ENCODE peak calls at places on chromosomes 16 and 17, in ten cellular contexts. F is left ventricle myocardium inferior, I is right atrium auricular region, Q is heart left ventricle, D is K562, A is AG04449, B is heart right ventricle, T is Peyer's patch, W is activated B cell treated with CpG ODN at 0.5 μM for 24 hours, R is Calu3. P is an unnamed sample.

GRCh38 chr16:27595461-27595860 is 45.5 kb downstream of the KATNIP start:
- DNase-seq in F (no peak), I (no peak), Q (no peak), D (no peak), A (no peak), B (no peak), T (no peak), W (no peak), R (no peak), P (no peak)

GRCh38 chr16:65489531-65490023 is 367.7 kb upstream of the CDH11 start:
- DNase-seq in F (no peak), I (no peak), Q (no peak), D (no peak), A (no peak), B (no peak), T (no peak), W (no peak), R (no peak), P (no peak)

GRCh38 chr16:13680021-13680672 is 239.8 kb upstream of the ERCC4 start:
- DNase-seq in F (no peak), I (no peak), Q (no peak), D (no peak), A (no peak), B (no peak), T (no peak), W (no peak), R (no peak), P (no peak)

GRCh38 chr17:596763-597644 is 117.6 kb downstream of the VPS53 start:
- DNase-seq in F (no peak), I (no peak), Q (no peak), D (peak; percentile 15), A (no peak), B (no peak), T (no peak), W (no peak), R (peak; percentile 13), P (no peak)

GRCh38 chr16:82470506-82471196 is 156.1 kb upstream of the CDH13 start:
- DNase-seq in F (no peak), I (no peak), Q (no peak), D (no peak), A (no peak), B (no peak), T (peak; percentile 73), W (no peak), R (no peak), P (no peak)

GRCh38 chr16:80733366-80733901 is 71.0 kb downstream of the CDYL2 start:
- DNase-seq in F (no peak), I (no peak), Q (no peak), D (no peak), A (no peak), B (no peak), T (no peak), W (no peak), R (no peak), P (no peak)

GRCh38 chr16:62720651-62721050 is 684.4 kb upstream of the CDH8 start:
- DNase-seq in F (no peak), I (no peak), Q (no peak), D (no peak), A (no peak), B (no peak), T (no peak), W (no peak), R (no peak), P (no peak)

GRCh38 chr16:77322757-77323156 is 112.1 kb downstream of the ADAMTS18 start:
- DNase-seq in F (no peak), I (no peak), Q (no peak), D (no peak), A (no peak), B (no peak), T (no peak), W (no peak), R (no peak), P (no peak)

GRCh38 chr16:85393674-85394510 is 219.2 kb upstream of the GSE1 start:
- DNase-seq in F (peak; percentile 65), I (no peak), Q (peak; percentile 70), D (peak; percentile 94), A (no peak), B (peak; percentile 79), T (peak; percentile 73), W (peak; percentile 65), R (peak; percentile 86), P (peak; percentile 88)

GRCh38 chr16:67198238-67198734 is 645 bp upstream of the ELMO3 start:
- DNase-seq in F (no peak), I (no peak), Q (no peak), D (no peak), A (no peak), B (no peak), T (peak; percentile 73), W (no peak), R (peak; percentile 83), P (no peak)

GRCh38 chr16:67199808-67200198 is 872 bp downstream of the ELMO3 start:
- DNase-seq in F (no peak), I (no peak), Q (no peak), D (no peak), A (no peak), B (no peak), T (peak; percentile 62), W (no peak), R (peak; percentile 56), P (no peak)

GRCh38 chr16:67197704-67198103 is 1.2 kb upstream of the ELMO3 start:
- DNase-seq in F (no peak), I (no peak), Q (no peak), D (no peak), A (no peak), B (no peak), T (no peak), W (no peak), R (no peak), P (no peak)

GRCh38 chr16:67200491-67200890 is 1.6 kb downstream of the ELMO3 start:
- DNase-seq in F (no peak), I (no peak), Q (no peak), D (no peak), A (no peak), B (no peak), T (no peak), W (no peak), R (no peak), P (no peak)

DNA sequence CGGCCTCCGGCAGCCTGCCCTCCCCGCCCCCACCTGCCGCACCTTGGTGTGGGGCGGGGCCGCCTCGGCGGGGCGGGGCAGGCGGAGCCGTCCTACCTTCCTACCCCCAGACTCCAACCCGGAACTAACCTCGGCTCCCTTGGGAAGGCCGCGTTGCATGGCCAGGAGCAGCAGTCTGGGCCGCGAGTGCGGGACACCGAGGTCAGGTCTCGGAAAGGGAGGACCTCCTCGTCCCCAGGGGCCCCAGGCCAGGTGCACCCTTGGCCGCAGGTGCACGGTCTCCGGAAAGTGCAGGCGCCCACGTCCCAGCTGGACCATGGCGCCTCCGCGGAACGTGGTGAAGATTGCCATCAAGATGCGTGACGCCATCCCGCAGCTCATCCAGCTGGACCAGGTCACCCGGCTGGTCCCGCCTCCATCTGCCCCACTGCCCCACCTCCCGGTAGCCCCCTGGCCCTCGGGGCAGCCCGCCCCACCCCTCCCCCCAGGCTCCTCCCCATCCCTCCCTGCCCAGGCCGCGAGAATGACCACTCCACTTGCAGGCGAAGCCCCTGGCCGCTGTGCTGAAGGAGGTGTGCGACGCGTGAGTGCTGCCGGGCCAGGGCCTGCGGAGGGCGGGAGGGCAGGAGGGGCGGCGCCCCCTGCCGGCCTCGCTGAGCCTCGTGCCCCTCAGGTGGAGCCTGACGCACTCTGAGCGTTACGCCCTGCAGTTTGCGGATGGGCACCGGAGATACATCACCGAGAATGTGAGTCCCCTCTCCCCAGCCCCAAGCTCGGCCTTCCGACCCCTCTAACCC is at the start of gene ELMO3:
- DNase-seq in F (no peak), I (no peak), Q (no peak), D (no peak), A (no peak), B (no peak), T (peak; percentile 87), W (no peak), R (peak; percentile 89), P (no peak)
- TF ChIP-seq CTCF in F (peak; percentile 26), I (no peak), Q (peak; percentile 13), D (no peak), A (peak; percentile 51), B (peak; percentile 14), T (no peak), W (no peak), R (peak; percentile 93), P (no peak)

GRCh38 chr17:63442549-63443035 is 3.5 kb downstream of the CYB561 start:
- DNase-seq in F (no peak), I (no peak), Q (no peak), D (peak; percentile 66), A (no peak), B (no peak), T (no peak), W (no peak), R (no peak), P (peak; percentile 52)
- TF ChIP-seq CTCF in F (peak; percentile 47), I (no peak), Q (no peak), D (peak; percentile 64), A (peak; percentile 17), B (no peak), T (no peak), W (no peak), R (no peak), P (peak; percentile 47)

DNA sequence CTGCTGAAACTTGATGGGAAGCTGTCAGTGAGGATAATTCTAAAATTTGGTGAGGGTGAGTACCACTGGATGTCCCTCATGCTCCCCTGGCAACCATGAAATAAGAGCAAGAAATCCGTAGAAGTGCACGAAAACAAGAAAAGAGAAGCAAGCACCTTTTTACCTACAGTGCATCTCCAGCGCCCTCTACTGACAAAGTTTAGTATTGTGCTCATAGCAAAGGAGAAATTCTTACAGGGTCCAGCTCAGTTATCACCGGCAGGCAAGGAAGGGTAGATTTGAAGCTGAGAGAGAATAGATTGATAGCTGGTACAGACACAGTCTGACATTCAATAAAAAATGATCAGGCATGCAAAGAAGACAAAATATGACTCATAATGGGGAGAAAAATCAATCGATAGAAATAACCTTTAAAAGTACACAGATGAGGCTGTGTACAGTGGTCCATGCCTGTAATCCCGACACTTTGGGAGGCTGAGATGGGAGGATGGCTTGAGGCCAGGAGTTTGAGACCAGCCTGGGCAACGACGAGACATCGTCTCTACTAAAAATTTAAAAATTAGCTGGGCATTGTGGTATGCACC is 28.3 kb upstream of the TEX2 start:
- DNase-seq in F (no peak), I (no peak), Q (no peak), D (peak; percentile 30), A (no peak), B (no peak), T (no peak), W (no peak), R (peak; percentile 28), P (no peak)
- TF ChIP-seq CTCF in F (peak; percentile 11), I (no peak), Q (peak; percentile 25), D (peak; percentile 73), A (peak; percentile 7), B (no peak), T (no peak), W (no peak), R (no peak), P (no peak)

DNA sequence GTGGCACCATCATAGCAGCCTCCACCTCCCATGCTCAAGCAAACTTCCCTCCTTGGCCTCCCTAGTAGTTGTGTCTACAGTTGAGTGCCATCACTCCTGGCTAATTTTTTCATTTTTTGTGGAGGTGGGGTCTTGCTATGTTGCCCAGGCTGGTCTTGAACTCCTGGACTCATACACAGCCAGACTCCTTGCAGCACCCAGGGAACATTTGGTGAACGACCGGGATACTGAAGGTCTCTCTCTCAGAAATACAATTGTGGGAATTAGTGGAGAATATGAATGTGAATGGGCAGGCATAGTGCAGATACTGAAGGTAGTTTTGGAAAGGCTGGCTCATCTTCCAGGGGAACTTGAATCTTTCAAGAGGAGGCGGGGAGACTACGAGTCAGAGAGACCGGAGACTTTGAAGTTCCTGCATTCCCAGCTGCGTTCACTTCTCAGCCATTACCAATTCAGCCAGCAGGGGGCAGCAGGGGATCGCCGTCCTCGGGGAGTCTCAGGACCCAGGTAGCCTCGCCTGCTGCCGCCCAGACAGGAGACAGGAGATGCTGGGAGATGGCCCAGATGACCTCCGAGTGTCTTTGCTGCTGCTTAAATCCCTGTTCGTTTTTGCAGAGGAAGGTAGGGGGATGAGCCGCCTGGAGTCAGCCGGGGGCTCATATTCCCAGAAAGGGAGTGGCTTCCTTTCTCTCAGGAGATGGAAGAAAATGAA is 68.6 kb downstream of the HAPSTR1 start:
- DNase-seq in F (peak; percentile 33), I (no peak), Q (no peak), D (peak; percentile 64), A (no peak), B (no peak), T (peak; percentile 73), W (no peak), R (peak; percentile 89), P (peak; percentile 61)
- TF ChIP-seq CTCF in F (peak; percentile 73), I (peak; percentile 38), Q (peak; percentile 37), D (peak; percentile 80), A (peak; percentile 79), B (peak; percentile 57), T (no peak), W (no peak), R (peak; percentile 90), P (peak; percentile 62)